ENCODE peak calls at places on chromosomes 3 and 15, in six cellular contexts. S is AG09309, J is tibial artery, K is breast epithelium, Q is neural progenitor cell, P is transverse colon. L is an unnamed sample.

GRCh38 chr15:88509964-88510363 is 36.5 kb downstream of the DET1 start:
- DNase-seq in S (no peak), J (no peak), K (no peak), Q (no peak), P (no peak), L (no peak)

GRCh38 chr3:52215351-52215750 is 10.1 kb downstream of the TLR9 start:
- DNase-seq in S (no peak), J (no peak), K (no peak), Q (no peak), P (no peak), L (no peak)

GRCh38 chr3:47475029-47475569 is 642 bp downstream of the SCAP start:
- DNase-seq in S (no peak), J (no peak), K (no peak), Q (peak; percentile 66), P (peak; percentile 14), L (peak; percentile 69)

GRCh38 chr3:88617283-88617682 is 467.5 kb downstream of the C3orf38 start:
- DNase-seq in S (no peak), J (no peak), K (no peak), Q (no peak), P (no peak), L (no peak)

GRCh38 chr3:17640466-17640865 is 102.0 kb downstream of the TBC1D5 start:
- DNase-seq in S (no peak), J (no peak), K (no peak), Q (no peak), P (no peak), L (no peak)

GRCh38 chr3:65742914-65743313 is 295.8 kb downstream of the MAGI1 start:
- DNase-seq in S (no peak), J (no peak), K (no peak), Q (no peak), P (no peak), L (peak; percentile 28)

GRCh38 chr15:69648215-69648614 is 195.6 kb downstream of the RPLP1 start:
- DNase-seq in S (no peak), J (no peak), K (no peak), Q (no peak), P (no peak), L (peak; percentile 3)

GRCh38 chr3:149657458-149657795 is 398 bp downstream of the WWTR1 start:
- DNase-seq in S (no peak), J (peak; percentile 72), K (peak; percentile 66), Q (peak; percentile 51), P (peak; percentile 32), L (peak; percentile 81)

GRCh38 chr3:136818191-136818850 is 605 bp upstream of the SLC35G2 start:
- DNase-seq in S (peak; percentile 57), J (peak; percentile 60), K (no peak), Q (peak; percentile 13), P (peak; percentile 20), L (peak; percentile 64)
- TF ChIP-seq CTCF in S (peak; percentile 27), J (no peak), K (no peak), Q (no peak), P (no peak), L (no peak)

GRCh38 chr15:33766329-33766728 is 202.0 kb upstream of the CHRM5 start:
- DNase-seq in S (no peak), J (no peak), K (no peak), Q (no peak), P (no peak), L (no peak)
- TF ChIP-seq CTCF in S (peak; percentile 18), J (no peak), K (no peak), Q (no peak), P (no peak), L (no peak)

DNA sequence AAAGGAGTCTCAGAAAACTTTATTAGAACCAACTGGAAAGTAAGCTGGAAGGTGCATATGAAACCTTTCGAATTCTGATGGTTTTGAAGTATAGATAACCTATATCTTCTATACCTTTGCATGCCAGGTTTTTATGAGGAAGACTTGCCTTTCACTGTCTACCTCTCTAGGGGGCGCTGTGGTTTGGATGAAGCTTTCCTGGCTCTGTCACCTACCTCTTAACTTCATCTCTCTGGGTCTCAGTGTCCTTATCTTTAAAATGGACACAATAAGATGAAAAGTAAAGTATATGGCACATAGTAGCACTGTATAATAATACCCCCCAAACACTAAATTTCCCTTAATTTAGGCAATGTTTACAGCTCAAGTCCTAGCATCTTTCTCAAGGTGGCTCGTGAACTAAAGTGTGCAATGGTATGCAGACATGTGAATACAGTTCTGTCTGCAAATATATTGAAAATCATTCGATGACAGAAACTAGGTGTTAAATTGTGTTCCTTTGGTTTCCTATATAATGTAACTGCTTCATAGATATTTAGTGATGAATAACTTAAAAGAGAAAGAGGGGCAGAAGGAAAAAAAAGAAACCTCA is 314.3 kb downstream of the CHST2 start:
- DNase-seq in S (no peak), J (no peak), K (no peak), Q (peak; percentile 24), P (no peak), L (no peak)
- TF ChIP-seq CTCF in S (peak; percentile 36), J (no peak), K (no peak), Q (peak; percentile 70), P (peak; percentile 52), L (peak; percentile 43)

GRCh38 chr15:42723068-42723467 is 13.9 kb downstream of the CDAN1 start:
- DNase-seq in S (no peak), J (no peak), K (no peak), Q (peak; percentile 19), P (no peak), L (no peak)
- TF ChIP-seq CTCF in S (peak; percentile 7), J (no peak), K (no peak), Q (peak; percentile 39), P (no peak), L (no peak)

GRCh38 chr3:136545664-136546266 is 206.4 kb downstream of the STAG1 start:
- DNase-seq in S (no peak), J (no peak), K (no peak), Q (no peak), P (no peak), L (peak; percentile 49)
- TF ChIP-seq CTCF in S (peak; percentile 38), J (no peak), K (no peak), Q (peak; percentile 37), P (peak; percentile 8), L (peak; percentile 32)

GRCh38 chr15:67373266-67373665 is 118.7 kb downstream of the IQCH start:
- DNase-seq in S (no peak), J (no peak), K (no peak), Q (no peak), P (no peak), L (no peak)

GRCh38 chr15:67366904-67367303 is 112.3 kb downstream of the IQCH start:
- DNase-seq in S (no peak), J (no peak), K (no peak), Q (no peak), P (no peak), L (no peak)

GRCh38 chr15:67369359-67369758 is 114.8 kb downstream of the IQCH start:
- DNase-seq in S (no peak), J (no peak), K (no peak), Q (no peak), P (no peak), L (no peak)

GRCh38 chr15:67372563-67372962 is 118.0 kb downstream of the IQCH start:
- DNase-seq in S (no peak), J (no peak), K (no peak), Q (peak; percentile 33), P (no peak), L (peak; percentile 10)

GRCh38 chr15:67370206-67370954 is 115.8 kb downstream of the IQCH start:
- DNase-seq in S (no peak), J (no peak), K (no peak), Q (no peak), P (no peak), L (no peak)
- TF ChIP-seq CTCF in S (no peak), J (no peak), K (no peak), Q (no peak), P (no peak), L (no peak)

L was measured in fibroblast of villous mesenchyme.